ENCODE peak calls at places on chromosomes 4 and X, in seven cellular contexts. T is A673, R is SK-N-SH, G is endothelial cell of umbilical vein, L is lower lobe of right lung, B is astrocyte, M is lung. P is an unnamed sample.

GRCh38 chr4:20370284-20370683 is 118.6 kb downstream of the SLIT2 start:
- DNase-seq in B (peak; percentile 22), L (no peak), M (no peak), T (peak; percentile 64), G (no peak), R (no peak), P (peak; percentile 52)

GRCh38 chr4:170089274-170089742 is 448 bp downstream of the AADAT start:
- DNase-seq in M (no peak), G (peak; percentile 44), B (peak; percentile 47), L (peak; percentile 43), R (peak; percentile 64), T (peak; percentile 58), P (no peak)

GRCh38 chrX:112779139-112779538 is 61.5 kb downstream of the AMOT start:
- DNase-seq in M (no peak), T (no peak), G (no peak), B (no peak), R (peak; percentile 9), L (no peak), P (no peak)

GRCh38 chr4:100797791-100798190 is 280.0 kb upstream of the EMCN start:
- DNase-seq in L (no peak), M (no peak), T (no peak), B (peak; percentile 29), R (no peak), G (no peak), P (no peak)

GRCh38 chrX:140391313-140391712 is 113.6 kb downstream of the SOX3 start:
- DNase-seq in R (no peak), M (no peak), G (no peak), L (no peak), T (no peak), B (no peak), P (no peak)

GRCh38 chr4:2353222-2354107 is 65.0 kb downstream of the ZFYVE28 start:
- DNase-seq in R (peak; percentile 66), L (peak; percentile 43), T (no peak), B (no peak), G (no peak), M (no peak), P (no peak)

GRCh38 chrX:121084903-121085611 is 37.6 kb downstream of the GLUD2 start:
- DNase-seq in M (no peak), T (no peak), L (no peak), B (no peak), R (no peak), G (no peak), P (no peak)

GRCh38 chrX:103477496-103477895 is 41.8 kb downstream of the RAB40A start:
- DNase-seq in R (no peak), G (no peak), B (no peak), L (no peak), T (no peak), M (no peak), P (no peak)

GRCh38 chr4:158786155-158786581 is 17.3 kb downstream of the FNIP2 start:
- DNase-seq in T (no peak), B (peak; percentile 67), L (no peak), G (peak; percentile 82), R (no peak), M (no peak), P (no peak)

GRCh38 chr4:10521386-10521785 is 64.2 kb upstream of the ZNF518B start:
- DNase-seq in T (no peak), G (no peak), M (no peak), B (no peak), R (no peak), L (no peak), P (no peak)

GRCh38 chr4:153776601-153777000 is 12.3 kb downstream of the SFRP2 start:
- DNase-seq in T (no peak), G (no peak), L (no peak), R (no peak), B (no peak), M (no peak), P (no peak)

GRCh38 chr4:153778383-153778782 is 10.5 kb downstream of the SFRP2 start:
- DNase-seq in G (no peak), R (no peak), L (no peak), B (no peak), T (no peak), M (no peak), P (no peak)

GRCh38 chr4:153777421-153777820 is 11.5 kb downstream of the SFRP2 start:
- DNase-seq in B (no peak), L (no peak), G (no peak), R (no peak), T (no peak), M (no peak), P (no peak)

GRCh38 chr4:153771058-153771457 is 11.2 kb upstream of the RNF175 start:
- DNase-seq in G (no peak), M (no peak), B (no peak), T (no peak), L (no peak), R (no peak), P (no peak)

DNA sequence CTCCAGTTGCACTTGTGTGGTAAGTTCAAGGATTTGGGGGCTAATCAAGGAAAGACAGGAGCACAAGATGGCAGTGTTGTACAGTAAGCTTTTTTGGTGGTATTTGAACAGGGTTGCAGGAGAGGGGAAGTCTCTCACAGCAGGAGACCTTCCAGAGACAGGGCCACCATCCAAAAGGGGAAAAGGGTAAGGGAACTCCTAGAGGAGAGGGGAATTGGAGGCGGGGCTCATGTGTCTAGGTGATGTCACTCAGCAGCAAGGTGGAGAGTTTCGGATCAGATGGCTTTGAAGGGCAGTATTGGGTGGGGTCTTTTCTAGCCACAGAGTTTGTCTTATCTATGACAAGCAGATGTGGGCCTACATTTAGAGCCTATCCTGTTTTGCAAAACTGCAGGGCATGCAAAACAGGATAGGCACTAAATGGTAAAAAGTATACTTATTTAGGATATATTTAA is 13.4 kb upstream of the RNF175 start:
- DNase-seq in R (no peak), L (no peak), T (peak; percentile 45), G (no peak), M (no peak), B (no peak), P (no peak)
- TF ChIP-seq CTCF in R (no peak), L (no peak), T (peak; percentile 47), G (no peak), M (no peak), B (no peak), P (no peak)

GRCh38 chrX:63466690-63467089 is 115.6 kb upstream of the SPIN4 start:
- DNase-seq in B (no peak), R (no peak), G (no peak), L (no peak), M (no peak), T (no peak), P (no peak)
- H3K9me3 ChIP-seq in B (no peaks in the 10 kb centered on the region), R (peaks cover 7% of the 10 kb centered on the region), G (no peaks in the 10 kb centered on the region), L (peaks cover 7% of the 10 kb centered on the region), M (peaks cover 7% of the 10 kb centered on the region), T (peaks cover 33% of the 10 kb centered on the region), P (peaks cover 4% of the 10 kb centered on the region)

GRCh38 chr4:104643805-104644204 is 149.1 kb upstream of the CXXC4 start:
- DNase-seq in L (no peak), R (no peak), G (no peak), M (no peak), B (no peak), T (no peak), P (no peak)

GRCh38 chr4:104649631-104650030 is 154.9 kb upstream of the CXXC4 start:
- DNase-seq in T (peak; percentile 16), B (peak; percentile 9), R (no peak), L (no peak), G (no peak), M (no peak), P (no peak)
- TF ChIP-seq CTCF in T (no peak), B (no peak), R (no peak), L (no peak), G (no peak), M (no peak), P (no peak)

DNA sequence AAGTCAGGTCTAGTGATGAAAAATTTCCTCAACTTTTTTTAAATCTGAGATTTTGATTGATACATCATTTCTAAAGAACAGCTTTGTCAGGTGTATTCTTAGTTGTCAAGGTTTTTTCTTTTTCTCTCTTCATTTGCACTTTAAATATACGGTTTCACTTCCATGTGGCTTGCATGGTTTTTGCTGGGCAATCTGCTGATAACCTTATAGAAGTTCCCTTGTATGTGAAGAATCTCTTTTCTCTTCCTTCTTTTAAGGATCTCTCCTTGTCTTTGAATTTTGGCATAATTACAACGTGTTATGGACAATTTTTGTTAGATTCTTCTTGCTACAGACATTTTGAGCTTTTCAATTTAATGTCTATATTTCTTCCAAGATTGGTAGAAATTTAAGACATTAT is 76.4 kb downstream of the ZNF721 start:
- DNase-seq in L (no peak), R (no peak), M (no peak), B (no peak), G (no peak), T (no peak), P (no peak)
- H3K9me3 ChIP-seq in L (peaks cover 100% of the 10 kb centered on the region), R (peaks cover 39% of the 10 kb centered on the region), M (peaks cover 42% of the 10 kb centered on the region), B (peaks cover 48% of the 10 kb centered on the region), G (peaks cover 10% of the 10 kb centered on the region), T (peaks cover 92% of the 10 kb centered on the region), P (peaks cover 54% of the 10 kb centered on the region)

P was measured in AG04450.